ENCODE peak calls at places on chromosomes 13 and 19, in ten cellular contexts. One of them, this sample, is unnamed.

GRCh38 chr19:4390017-4390861 is 10.1 kb downstream of the SH3GL1 start:
- DNase-seq in GM23338: peak
- DNase-seq in adipocyte: no peak
- DNase-seq in HL-60: no peak
- DNase-seq in cardiac fibroblast: peak
- DNase-seq in kidney tubule cell: peak
- DNase-seq in left lobe of liver: peak
- DNase-seq in lung: no peak
- DNase-seq in neural crest cell: no peak
- DNase-seq in WERI-Rb-1: peak
- DNase-seq in this sample: no peak

GRCh38 chr13:97004096-97004876 is 10.0 kb upstream of the OXGR1 start:
- DNase-seq in neural crest cell: no peak
- DNase-seq in cardiac fibroblast: peak
- DNase-seq in WERI-Rb-1: no peak
- DNase-seq in adipocyte: peak
- DNase-seq in kidney tubule cell: peak
- DNase-seq in HL-60: no peak
- DNase-seq in left lobe of liver: no peak
- DNase-seq in GM23338: no peak
- DNase-seq in lung: no peak
- DNase-seq in this sample: no peak

GRCh38 chr13:103277099-103277498 is 210.9 kb upstream of the SLC10A2 start:
- DNase-seq in adipocyte: no peak
- DNase-seq in neural crest cell: no peak
- DNase-seq in kidney tubule cell: no peak
- DNase-seq in left lobe of liver: no peak
- DNase-seq in lung: no peak
- DNase-seq in WERI-Rb-1: no peak
- DNase-seq in HL-60: no peak
- DNase-seq in GM23338: no peak
- DNase-seq in cardiac fibroblast: no peak
- DNase-seq in this sample: no peak

GRCh38 chr13:97976551-97977375 is 23.3 kb downstream of the IPO5 start:
- DNase-seq in cardiac fibroblast: no peak
- DNase-seq in lung: no peak
- DNase-seq in adipocyte: peak
- DNase-seq in left lobe of liver: no peak
- DNase-seq in kidney tubule cell: peak
- DNase-seq in WERI-Rb-1: peak
- DNase-seq in neural crest cell: no peak
- DNase-seq in HL-60: no peak
- DNase-seq in GM23338: peak
- DNase-seq in this sample: no peak

GRCh38 chr13:105918842-105919741 is 616.4 kb downstream of the EFNB2 start:
- DNase-seq in left lobe of liver: no peak
- DNase-seq in WERI-Rb-1: no peak
- DNase-seq in adipocyte: peak
- DNase-seq in kidney tubule cell: peak
- DNase-seq in HL-60: no peak
- DNase-seq in lung: no peak
- DNase-seq in neural crest cell: peak
- DNase-seq in GM23338: peak
- DNase-seq in cardiac fibroblast: peak
- DNase-seq in this sample: peak

GRCh38 chr19:4518345-4519171 is at the start of gene PLIN4:
- DNase-seq in lung: no peak
- DNase-seq in GM23338: peak
- DNase-seq in WERI-Rb-1: peak
- DNase-seq in left lobe of liver: peak
- DNase-seq in cardiac fibroblast: peak
- DNase-seq in HL-60: no peak
- DNase-seq in neural crest cell: no peak
- DNase-seq in kidney tubule cell: peak
- DNase-seq in adipocyte: peak
- DNase-seq in this sample: no peak

GRCh38 chr13:112704634-112705145 is 14.9 kb downstream of the ATP11A start:
- DNase-seq in left lobe of liver: no peak
- DNase-seq in HL-60: no peak
- DNase-seq in GM23338: no peak
- DNase-seq in neural crest cell: no peak
- DNase-seq in cardiac fibroblast: no peak
- DNase-seq in kidney tubule cell: peak
- DNase-seq in WERI-Rb-1: no peak
- DNase-seq in adipocyte: no peak
- DNase-seq in lung: no peak
- DNase-seq in this sample: no peak

GRCh38 chr19:35120492-35120891 is 4.9 kb downstream of the FXYD3 start:
- DNase-seq in GM23338: no peak
- DNase-seq in adipocyte: peak
- DNase-seq in WERI-Rb-1: peak
- DNase-seq in kidney tubule cell: no peak
- DNase-seq in HL-60: no peak
- DNase-seq in lung: no peak
- DNase-seq in left lobe of liver: no peak
- DNase-seq in neural crest cell: no peak
- DNase-seq in cardiac fibroblast: peak
- DNase-seq in this sample: peak

GRCh38 chr13:91381371-91381770 is 17.1 kb upstream of the GPC5 start:
- DNase-seq in WERI-Rb-1: peak
- DNase-seq in GM23338: no peak
- DNase-seq in adipocyte: peak
- DNase-seq in lung: no peak
- DNase-seq in HL-60: no peak
- DNase-seq in kidney tubule cell: peak
- DNase-seq in cardiac fibroblast: peak
- DNase-seq in left lobe of liver: no peak
- DNase-seq in neural crest cell: no peak
- DNase-seq in this sample: no peak

GRCh38 chr13:25432686-25433085 is 60.9 kb downstream of the ATP8A2 start:
- DNase-seq in cardiac fibroblast: no peak
- DNase-seq in lung: no peak
- DNase-seq in HL-60: no peak
- DNase-seq in kidney tubule cell: no peak
- DNase-seq in GM23338: no peak
- DNase-seq in WERI-Rb-1: no peak
- DNase-seq in left lobe of liver: no peak
- DNase-seq in adipocyte: peak
- DNase-seq in neural crest cell: no peak
- DNase-seq in this sample: no peak

GRCh38 chr19:55663846-55664536 is 9.2 kb downstream of the U2AF2 start:
- DNase-seq in HL-60: no peak
- DNase-seq in adipocyte: no peak
- DNase-seq in kidney tubule cell: no peak
- DNase-seq in left lobe of liver: no peak
- DNase-seq in GM23338: no peak
- DNase-seq in WERI-Rb-1: no peak
- DNase-seq in lung: no peak
- DNase-seq in cardiac fibroblast: no peak
- DNase-seq in neural crest cell: no peak
- DNase-seq in this sample: no peak

GRCh38 chr13:82407321-82407720 is 1475.0 kb downstream of the SLITRK1 start:
- DNase-seq in HL-60: no peak
- DNase-seq in kidney tubule cell: no peak
- DNase-seq in left lobe of liver: no peak
- DNase-seq in WERI-Rb-1: no peak
- DNase-seq in adipocyte: no peak
- DNase-seq in cardiac fibroblast: no peak
- DNase-seq in neural crest cell: no peak
- DNase-seq in GM23338: peak
- DNase-seq in lung: no peak
- DNase-seq in this sample: no peak

GRCh38 chr13:77333521-77334083 is 6.7 kb upstream of the MYCBP2 start:
- DNase-seq in WERI-Rb-1: no peak
- DNase-seq in GM23338: no peak
- DNase-seq in kidney tubule cell: no peak
- DNase-seq in adipocyte: no peak
- DNase-seq in lung: no peak
- DNase-seq in neural crest cell: no peak
- DNase-seq in cardiac fibroblast: no peak
- DNase-seq in left lobe of liver: no peak
- DNase-seq in HL-60: no peak
- DNase-seq in this sample: no peak

GRCh38 chr19:35509018-35509652 is 4.3 kb downstream of the DMKN start:
- DNase-seq in cardiac fibroblast: no peak
- DNase-seq in lung: peak
- DNase-seq in kidney tubule cell: peak
- DNase-seq in HL-60: no peak
- DNase-seq in GM23338: peak
- DNase-seq in left lobe of liver: no peak
- DNase-seq in adipocyte: no peak
- DNase-seq in neural crest cell: no peak
- DNase-seq in WERI-Rb-1: peak
- DNase-seq in this sample: no peak

GRCh38 chr19:41265376-41266153 is 1.4 kb downstream of the HNRNPUL1 start:
- DNase-seq in GM23338: peak
- DNase-seq in HL-60: no peak
- DNase-seq in cardiac fibroblast: peak
- DNase-seq in neural crest cell: peak
- DNase-seq in adipocyte: peak
- DNase-seq in kidney tubule cell: peak
- DNase-seq in lung: peak
- DNase-seq in left lobe of liver: peak
- DNase-seq in WERI-Rb-1: no peak
- DNase-seq in this sample: no peak

GRCh38 chr13:111005364-111005763 is 90.5 kb upstream of the ANKRD10 start:
- DNase-seq in GM23338: no peak
- DNase-seq in kidney tubule cell: peak
- DNase-seq in WERI-Rb-1: no peak
- DNase-seq in left lobe of liver: no peak
- DNase-seq in neural crest cell: no peak
- DNase-seq in lung: no peak
- DNase-seq in cardiac fibroblast: peak
- DNase-seq in adipocyte: peak
- DNase-seq in HL-60: no peak
- DNase-seq in this sample: no peak